ENCODE peak calls at places on chromosomes 13 and 19, in eight cellular contexts. B is choroid plexus epithelial cell, O is fibroblast of pulmonary artery, G is astrocyte of the cerebellum, M is BE2C, N is Calu3, Y is B cell, U is endothelial cell of umbilical vein. C is an unnamed sample.
A peak's percentile ranks its signal among the peaks of the same experiment; 100 is the strongest.

GRCh38 chr19:18596752-18597157 is 8.2 kb downstream of the REX1BD start:
- DNase-seq in G (no peak), B (peak; percentile 50), O (peak; percentile 35), N (peak; percentile 38), Y (no peak), M (peak; percentile 74), U (peak; percentile 34), C (peak; percentile 78)

GRCh38 chr19:41449079-41449864 is 6.3 kb downstream of the ERICH4 start:
- DNase-seq in M (peak; percentile 74), O (peak; percentile 78), Y (peak; percentile 78), B (peak; percentile 73), G (peak; percentile 34), U (peak; percentile 84), N (peak; percentile 87), C (peak; percentile 87)

GRCh38 chr19:42271045-42271419 is 2.0 kb downstream of the CIC start:
- DNase-seq in Y (no peak), G (no peak), M (no peak), N (no peak), B (no peak), U (no peak), O (no peak), C (no peak)

GRCh38 chr19:48348039-48348438 is 15.7 kb downstream of the TMEM143 start:
- DNase-seq in M (peak; percentile 36), G (no peak), B (peak; percentile 27), U (peak; percentile 39), N (no peak), O (no peak), Y (no peak), C (no peak)

GRCh38 chr19:15979293-15979692 is 30.5 kb downstream of the OR10H4 start:
- DNase-seq in B (no peak), Y (no peak), O (no peak), G (no peak), U (no peak), M (no peak), N (no peak), C (no peak)

GRCh38 chr13:107864543-107865460 is 350.5 kb downstream of the LIG4 start:
- DNase-seq in U (peak; percentile 68), B (peak; percentile 84), G (peak; percentile 79), N (peak; percentile 8), Y (no peak), O (peak; percentile 80), M (no peak), C (peak; percentile 72)

GRCh38 chr19:17306285-17306714 is 628 bp downstream of the MRPL34 start:
- DNase-seq in B (no peak), M (no peak), U (no peak), O (no peak), N (no peak), G (no peak), Y (no peak), C (peak; percentile 63)

GRCh38 chr19:23070353-23070781 is 46.5 kb upstream of the ZNF730 start:
- DNase-seq in N (no peak), Y (peak; percentile 38), G (no peak), B (peak; percentile 76), O (peak; percentile 49), M (peak; percentile 24), U (no peak), C (no peak)

GRCh38 chr19:47210689-47211316 is 20.2 kb downstream of the BBC3 start:
- DNase-seq in M (peak; percentile 80), Y (peak; percentile 68), U (peak; percentile 91), O (peak; percentile 88), G (peak; percentile 64), N (peak; percentile 88), B (peak; percentile 90), C (peak; percentile 76)

GRCh38 chr13:62123409-62123808 is 707.8 kb upstream of the PCDH20 start:
- DNase-seq in N (no peak), U (no peak), O (no peak), B (peak; percentile 37), G (no peak), Y (no peak), M (no peak), C (no peak)

GRCh38 chr13:62122434-62122833 is 706.8 kb upstream of the PCDH20 start:
- DNase-seq in B (no peak), U (no peak), M (no peak), N (no peak), G (no peak), O (no peak), Y (no peak), C (no peak)

GRCh38 chr13:62125451-62125850 is 709.8 kb upstream of the PCDH20 start:
- DNase-seq in G (no peak), M (no peak), B (no peak), U (no peak), O (no peak), Y (no peak), N (no peak), C (no peak)

GRCh38 chr13:62119739-62120700 is 704.4 kb upstream of the PCDH20 start:
- DNase-seq in O (peak; percentile 25), M (no peak), U (peak; percentile 7), Y (no peak), N (no peak), G (peak; percentile 3), B (peak; percentile 43), C (no peak)
- TF ChIP-seq CTCF in O (peak; percentile 31), M (peak; percentile 22), U (peak; percentile 8), Y (no peak), N (no peak), G (no peak), B (peak; percentile 39), C (no peak)

GRCh38 chr13:37138169-37138568 is 32.7 kb upstream of the CSNK1A1L start:
- DNase-seq in U (no peak), Y (no peak), N (no peak), B (peak; percentile 73), M (no peak), O (peak; percentile 44), G (no peak), C (peak; percentile 2)
- TF ChIP-seq CTCF in U (peak; percentile 10), Y (no peak), N (no peak), B (peak; percentile 54), M (peak; percentile 32), O (peak; percentile 35), G (peak; percentile 31), C (no peak)

DNA sequence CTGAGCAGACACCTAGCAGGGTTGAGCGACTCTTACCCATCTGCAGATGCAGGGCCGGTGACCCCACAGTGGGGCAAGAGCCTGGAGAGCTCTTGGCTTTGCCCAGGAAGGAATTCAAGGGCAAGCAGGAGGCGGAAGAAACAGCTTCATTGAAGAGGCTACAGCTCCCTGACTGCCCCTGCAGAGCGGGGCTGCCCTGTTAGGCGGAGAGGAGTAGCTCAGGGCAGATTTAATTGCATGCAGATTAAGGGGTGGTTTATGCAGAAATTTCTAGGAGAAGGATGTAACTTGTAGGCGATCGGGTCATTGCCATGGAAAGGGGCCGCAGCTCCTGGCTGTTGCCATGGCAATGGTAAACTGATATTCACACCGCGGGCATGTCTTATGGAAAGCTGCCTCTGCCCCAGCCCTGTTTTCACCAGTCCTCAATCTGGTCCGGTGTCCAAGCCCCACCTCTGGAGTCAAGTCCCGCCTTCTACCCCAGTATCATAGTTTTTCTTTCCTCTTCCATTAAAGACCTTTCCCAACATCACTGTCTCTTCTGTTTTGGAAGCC is 94.2 kb downstream of the ATP11A start:
- DNase-seq in O (no peak), G (no peak), B (no peak), M (no peak), U (no peak), N (no peak), Y (no peak), C (peak; percentile 41)
- TF ChIP-seq CTCF in O (no peak), G (no peak), B (no peak), M (no peak), U (no peak), N (no peak), Y (no peak), C (no peak)

GRCh38 chr19:50663280-50663790 is 14.1 kb downstream of the C19orf81 start:
- DNase-seq in O (no peak), Y (no peak), N (peak; percentile 41), M (peak; percentile 48), G (no peak), U (no peak), B (no peak), C (no peak)
- TF ChIP-seq CTCF in O (peak; percentile 27), Y (no peak), N (peak; percentile 20), M (peak; percentile 59), G (no peak), U (no peak), B (no peak), C (no peak)

GRCh38 chr19:13154911-13155471 is 4.8 kb downstream of the IER2 start:
- DNase-seq in B (peak; percentile 71), Y (peak; percentile 81), G (no peak), N (peak; percentile 89), U (peak; percentile 62), O (peak; percentile 81), M (peak; percentile 62), C (peak; percentile 65)
- TF ChIP-seq CTCF in B (peak; percentile 49), Y (peak; percentile 53), G (peak; percentile 42), N (no peak), U (peak; percentile 23), O (peak; percentile 33), M (peak; percentile 40), C (no peak)

GRCh38 chr19:51346742-51347141 is 4.8 kb upstream of the VSIG10L start:
- DNase-seq in Y (no peak), O (no peak), G (no peak), N (no peak), M (no peak), U (no peak), B (no peak), C (no peak)
- TF ChIP-seq CTCF in Y (no peak), O (no peak), G (no peak), N (peak; percentile 40), M (no peak), U (no peak), B (no peak), C (no peak)

DNA sequence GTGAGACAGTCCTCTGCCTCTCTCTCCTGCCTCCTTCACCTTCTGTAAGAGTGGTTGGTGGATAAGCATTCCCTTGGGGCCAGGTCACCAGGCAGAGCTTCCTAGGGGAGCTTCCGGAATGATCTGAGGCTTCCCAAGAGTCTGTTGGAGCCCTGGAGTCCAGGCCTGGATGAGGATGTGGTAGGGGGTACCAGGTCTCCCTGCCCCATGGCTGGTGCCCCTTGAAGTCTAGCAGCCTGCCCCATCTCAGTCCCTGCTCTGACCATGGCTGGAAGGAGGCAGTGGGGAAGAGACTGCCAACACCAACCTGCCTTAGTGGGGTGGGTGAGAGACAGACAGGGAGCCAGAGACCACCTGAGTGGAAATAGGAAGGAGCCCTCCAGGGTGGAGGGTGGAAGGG is 1316.9 kb downstream of the UQCRFS1 start:
- DNase-seq in O (no peak), Y (no peak), N (no peak), G (no peak), M (no peak), B (no peak), U (no peak), C (no peak)
- TF ChIP-seq CTCF in O (no peak), Y (no peak), N (no peak), G (no peak), M (no peak), B (no peak), U (no peak), C (no peak)